ENCODE peak calls at places on chromosomes 1 and 21, in four cellular contexts. U is GM12878, W is H1, D is HepG2. J is an unnamed sample.

GRCh38 chr1:27876341-27877114 is 4.2 kb downstream of the THEMIS2 start:
- DNase-seq in U (no peak), W (no peak), D (no peak), J (no peak)

GRCh38 chr1:85088408-85088784 is 40.1 kb upstream of the MCOLN3 start:
- DNase-seq in W (no peak), U (no peak), D (no peak), J (no peak)

GRCh38 chr21:17585875-17586450 is 26.7 kb downstream of the BTG3 start:
- DNase-seq in W (no peak), D (peak), U (no peak), J (peak)

GRCh38 chr1:216032977-216033376 is 390.3 kb downstream of the USH2A start:
- DNase-seq in U (no peak), W (no peak), D (no peak), J (no peak)

GRCh38 chr1:24963099-24963872 is 33.2 kb upstream of the RUNX3 start:
- DNase-seq in D (no peak), U (no peak), W (no peak), J (no peak)

GRCh38 chr1:59223943-59224639 is 72.8 kb upstream of the FGGY start:
- DNase-seq in D (no peak), U (no peak), W (no peak), J (no peak)

GRCh38 chr1:94773931-94774422 is 46.2 kb upstream of the SLC44A3 start:
- DNase-seq in U (no peak), W (no peak), D (peak), J (no peak)

GRCh38 chr1:164774413-164774812 is 215.4 kb downstream of the PBX1 start:
- DNase-seq in U (no peak), W (no peak), D (no peak), J (no peak)

DNA sequence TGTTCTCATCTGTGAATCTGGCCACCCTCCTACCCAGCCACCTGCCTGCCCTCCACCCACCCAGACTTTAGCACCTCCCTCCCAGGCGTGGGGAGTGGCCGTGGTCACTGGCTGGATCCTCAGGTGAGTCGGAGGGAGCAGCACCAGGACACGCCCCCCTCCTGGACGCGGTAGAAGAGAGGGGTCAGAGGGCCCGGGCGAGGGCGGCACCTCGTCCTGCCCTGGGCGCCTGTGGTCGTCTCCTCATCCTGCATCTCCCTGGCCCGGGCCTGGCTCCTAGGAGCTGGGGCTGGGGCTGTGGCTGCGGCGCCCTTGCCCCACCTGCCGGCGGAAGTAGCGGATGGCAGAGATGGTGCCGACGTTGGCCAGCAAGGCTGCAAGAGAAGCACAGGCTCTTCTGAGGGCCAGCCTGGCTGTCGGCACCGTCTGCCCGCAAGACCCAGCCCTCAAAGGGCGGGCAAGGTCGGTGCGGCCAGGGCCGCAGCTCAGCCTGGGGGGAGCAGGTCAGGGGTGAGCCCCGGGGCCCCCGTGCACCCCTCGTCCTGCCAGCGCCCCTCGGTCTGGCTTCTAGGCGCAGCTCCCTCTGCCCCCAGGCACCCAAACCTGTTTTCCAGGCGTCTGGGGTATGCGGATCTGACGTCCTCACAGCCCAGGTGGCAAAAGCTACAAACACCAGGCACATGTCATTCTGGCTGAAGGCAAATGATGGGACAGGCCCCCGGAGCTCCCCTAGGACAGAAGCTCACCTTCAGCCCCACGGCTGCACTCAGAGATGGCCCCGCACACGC is 5.8 kb downstream of the PERM1 start:
- DNase-seq in D (peak), W (no peak), U (no peak), J (peak)
- TF ChIP-seq HDAC6 in D (no peak), W (no peak), U (no peak), J (no peak)

GRCh38 chr1:8025061-8025670 is 943 bp downstream of the ERRFI1 start:
- DNase-seq in W (no peak), U (no peak), D (no peak), J (no peak)
- TF ChIP-seq HDAC6 in W (no peak), U (no peak), D (no peak), J (no peak)

GRCh38 chr1:26832249-26832960 is 5.9 kb downstream of the ZDHHC18 start:
- DNase-seq in U (no peak), W (no peak), D (no peak), J (no peak)

GRCh38 chr1:26831546-26832248 is 5.2 kb downstream of the ZDHHC18 start:
- DNase-seq in D (peak), W (no peak), U (no peak), J (no peak)

GRCh38 chr1:26829214-26829911 is 2.9 kb downstream of the ZDHHC18 start:
- DNase-seq in W (no peak), U (no peak), D (no peak), J (no peak)

GRCh38 chr1:26831059-26831458 is 4.6 kb downstream of the ZDHHC18 start:
- DNase-seq in D (no peak), W (no peak), U (no peak), J (no peak)

GRCh38 chr1:26833432-26834405 is 7.2 kb downstream of the ZDHHC18 start:
- DNase-seq in D (no peak), U (peak), W (no peak), J (no peak)
- TF ChIP-seq HDAC6 in D (no peak), U (no peak), W (no peak), J (no peak)

GRCh38 chr1:73673980-73674379 is 524.0 kb downstream of the LRRIQ3 start:
- DNase-seq in D (no peak), W (no peak), U (no peak), J (no peak)
- TF ChIP-seq HDAC6 in D (no peak), W (no peak), U (no peak), J (no peak)

J was measured in K562.